ENCODE peak calls at places on chromosomes 7 and 10, in five cellular contexts. One of them, this sample, is unnamed.

GRCh38 chr7:85593355-85593754 is 406.5 kb upstream of the SEMA3D start:
- DNase-seq in tibial nerve: no peak
- DNase-seq in GM23338: no peak
- DNase-seq in breast epithelium: no peak
- DNase-seq in DND-41: no peak
- DNase-seq in this sample: no peak

GRCh38 chr7:157558061-157558460 is 221.3 kb downstream of the DNAJB6 start:
- DNase-seq in tibial nerve: no peak
- DNase-seq in GM23338: no peak
- DNase-seq in breast epithelium: no peak
- DNase-seq in DND-41: no peak
- DNase-seq in this sample: no peak

GRCh38 chr7:13262929-13263530 is 575.6 kb downstream of the ARL4A start:
- DNase-seq in tibial nerve: no peak
- DNase-seq in GM23338: peak
- DNase-seq in breast epithelium: no peak
- DNase-seq in DND-41: no peak
- DNase-seq in this sample: no peak

GRCh38 chr7:516216-516605 is 3.4 kb downstream of the PDGFA start:
- DNase-seq in tibial nerve: no peak
- DNase-seq in GM23338: peak
- DNase-seq in breast epithelium: no peak
- DNase-seq in DND-41: no peak
- DNase-seq in this sample: no peak

GRCh38 chr10:71597821-71598498 is 121.6 kb downstream of the C10orf105 start:
- DNase-seq in tibial nerve: peak
- DNase-seq in GM23338: no peak
- DNase-seq in breast epithelium: no peak
- DNase-seq in DND-41: no peak
- DNase-seq in this sample: peak

GRCh38 chr10:93514496-93514895 is 18.1 kb downstream of the CEP55 start:
- DNase-seq in tibial nerve: no peak
- DNase-seq in GM23338: no peak
- DNase-seq in breast epithelium: no peak
- DNase-seq in DND-41: no peak
- DNase-seq in this sample: no peak

GRCh38 chr10:89889610-89890009 is 188.2 kb downstream of the KIF20B start:
- DNase-seq in tibial nerve: no peak
- DNase-seq in GM23338: no peak
- DNase-seq in breast epithelium: no peak
- DNase-seq in DND-41: no peak
- DNase-seq in this sample: no peak

GRCh38 chr7:114088541-114088940 is 169.7 kb upstream of the PPP1R3A start:
- DNase-seq in tibial nerve: no peak
- DNase-seq in GM23338: no peak
- DNase-seq in breast epithelium: no peak
- DNase-seq in DND-41: no peak
- DNase-seq in this sample: no peak

GRCh38 chr10:107971973-107972372 is 807.5 kb upstream of the SORCS1 start:
- DNase-seq in tibial nerve: no peak
- DNase-seq in GM23338: no peak
- DNase-seq in breast epithelium: no peak
- DNase-seq in DND-41: no peak
- DNase-seq in this sample: no peak

GRCh38 chr10:100725041-100725440 is 20.3 kb upstream of the PAX2 start:
- DNase-seq in tibial nerve: no peak
- DNase-seq in GM23338: peak
- DNase-seq in breast epithelium: no peak
- DNase-seq in DND-41: no peak
- DNase-seq in this sample: no peak

DNA sequence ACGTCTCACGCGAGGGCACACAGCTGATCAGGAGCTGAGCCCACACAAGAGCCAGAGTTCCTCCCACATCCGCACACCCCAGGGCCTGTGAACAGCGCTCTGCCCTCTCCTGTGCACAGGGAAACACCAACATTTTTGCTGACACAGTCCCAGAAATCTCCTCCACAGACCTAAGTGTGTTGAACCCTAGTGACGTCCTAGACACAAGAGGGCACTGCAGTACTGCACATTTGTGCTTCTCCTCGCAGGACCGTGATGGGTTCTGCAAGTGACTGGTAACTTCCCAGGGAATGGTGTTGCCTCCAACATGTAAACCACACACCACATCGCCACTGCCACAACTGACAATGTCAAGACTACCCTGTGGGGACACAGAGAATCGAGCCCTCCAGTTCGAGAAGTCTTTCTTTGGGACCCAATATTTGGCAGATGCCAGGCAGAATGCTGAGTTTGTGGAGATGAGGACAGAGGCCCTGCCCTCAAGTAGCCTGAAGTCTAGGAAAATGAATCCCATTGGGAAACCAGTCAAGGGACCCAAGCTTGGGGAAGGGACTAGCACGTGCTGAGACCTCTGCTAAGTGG is 170.3 kb downstream of the PAXIP1 start:
- DNase-seq in tibial nerve: no peak
- DNase-seq in GM23338: no peak
- DNase-seq in breast epithelium: no peak
- DNase-seq in DND-41: peak
- DNase-seq in this sample: no peak
- TF ChIP-seq CTCF in tibial nerve: no peak
- TF ChIP-seq CTCF in GM23338: no peak
- TF ChIP-seq CTCF in breast epithelium: no peak
- TF ChIP-seq CTCF in DND-41: peak
- TF ChIP-seq CTCF in this sample: no peak

GRCh38 chr7:134435161-134435920 is 23.6 kb downstream of the AKR1B1 start:
- DNase-seq in tibial nerve: no peak
- DNase-seq in GM23338: no peak
- DNase-seq in breast epithelium: no peak
- DNase-seq in DND-41: no peak
- DNase-seq in this sample: no peak
- TF ChIP-seq CTCF in tibial nerve: no peak
- TF ChIP-seq CTCF in GM23338: no peak
- TF ChIP-seq CTCF in breast epithelium: no peak
- TF ChIP-seq CTCF in DND-41: no peak
- TF ChIP-seq CTCF in this sample: no peak

DNA sequence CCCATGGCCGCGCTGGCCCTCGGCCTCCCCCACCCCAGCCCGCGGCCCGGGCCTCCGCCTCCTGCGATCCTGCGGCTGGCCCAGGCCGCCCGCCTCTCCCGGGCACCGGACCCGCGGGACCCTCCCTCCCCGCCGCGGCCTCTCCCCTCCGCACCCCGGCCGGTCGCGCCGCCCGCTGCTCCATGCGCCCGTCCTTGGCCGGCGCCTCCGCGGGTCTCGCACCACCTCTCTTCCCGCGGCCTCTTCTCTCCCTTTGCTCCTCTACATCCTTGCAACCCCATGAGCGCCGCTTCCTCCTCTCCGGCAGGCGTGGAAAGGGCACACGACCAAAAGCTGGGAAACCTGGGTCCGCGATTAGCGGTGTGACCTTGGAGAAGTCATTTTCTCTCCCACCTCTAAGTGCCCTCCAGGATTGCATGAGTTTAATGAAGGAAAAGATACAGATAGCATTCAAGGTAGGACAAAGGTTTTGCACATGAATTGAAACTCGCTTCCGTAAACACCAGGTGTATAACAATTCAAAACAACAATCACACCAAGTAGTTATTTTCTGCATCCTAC is 449 bp upstream of the SRPK2 start:
- DNase-seq in tibial nerve: no peak
- DNase-seq in GM23338: peak
- DNase-seq in breast epithelium: no peak
- DNase-seq in DND-41: peak
- DNase-seq in this sample: peak
- TF ChIP-seq CTCF in tibial nerve: no peak
- TF ChIP-seq CTCF in GM23338: no peak
- TF ChIP-seq CTCF in breast epithelium: no peak
- TF ChIP-seq CTCF in DND-41: no peak
- TF ChIP-seq CTCF in this sample: no peak

GRCh38 chr10:23530079-23530478 is 91.2 kb downstream of the OTUD1 start:
- DNase-seq in tibial nerve: no peak
- DNase-seq in GM23338: no peak
- DNase-seq in breast epithelium: no peak
- DNase-seq in DND-41: no peak
- DNase-seq in this sample: no peak
- TF ChIP-seq CTCF in tibial nerve: no peak
- TF ChIP-seq CTCF in GM23338: no peak
- TF ChIP-seq CTCF in breast epithelium: no peak
- TF ChIP-seq CTCF in DND-41: peak
- TF ChIP-seq CTCF in this sample: no peak

GRCh38 chr10:64598604-64599003 is 1077.4 kb downstream of the REEP3 start:
- DNase-seq in tibial nerve: no peak
- DNase-seq in GM23338: no peak
- DNase-seq in breast epithelium: no peak
- DNase-seq in DND-41: no peak
- DNase-seq in this sample: no peak
- TF ChIP-seq CTCF in tibial nerve: no peak
- TF ChIP-seq CTCF in GM23338: no peak
- TF ChIP-seq CTCF in breast epithelium: no peak
- TF ChIP-seq CTCF in DND-41: no peak
- TF ChIP-seq CTCF in this sample: no peak

GRCh38 chr10:23150610-23151009 is 41.5 kb upstream of the PTF1A start:
- DNase-seq in tibial nerve: no peak
- DNase-seq in GM23338: peak
- DNase-seq in breast epithelium: no peak
- DNase-seq in DND-41: no peak
- DNase-seq in this sample: no peak
- TF ChIP-seq CTCF in tibial nerve: no peak
- TF ChIP-seq CTCF in GM23338: no peak
- TF ChIP-seq CTCF in breast epithelium: no peak
- TF ChIP-seq CTCF in DND-41: no peak
- TF ChIP-seq CTCF in this sample: no peak

DNA sequence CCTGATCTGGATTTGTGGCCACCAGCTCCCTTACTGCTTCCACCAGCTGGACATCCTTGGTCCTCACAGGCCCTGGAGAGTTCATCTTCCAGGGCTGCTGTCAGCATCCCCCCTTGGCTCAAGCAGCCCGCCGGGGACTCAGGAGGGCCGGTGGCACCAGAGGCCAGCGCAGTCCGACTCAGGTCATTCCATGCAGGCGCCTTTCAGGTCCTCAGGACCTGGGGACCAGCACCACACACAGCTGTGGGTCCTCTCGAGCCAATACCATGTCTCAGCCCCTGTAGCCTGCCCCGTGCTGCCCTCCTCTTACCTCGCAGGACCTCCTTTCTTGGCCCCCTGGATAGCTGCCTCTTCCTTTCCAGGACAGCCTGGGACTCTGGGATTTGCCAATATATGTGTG is 145.5 kb downstream of the BMS1 start:
- DNase-seq in tibial nerve: no peak
- DNase-seq in GM23338: no peak
- DNase-seq in breast epithelium: no peak
- DNase-seq in DND-41: no peak
- DNase-seq in this sample: no peak
- TF ChIP-seq CTCF in tibial nerve: no peak
- TF ChIP-seq CTCF in GM23338: no peak
- TF ChIP-seq CTCF in breast epithelium: no peak
- TF ChIP-seq CTCF in DND-41: no peak
- TF ChIP-seq CTCF in this sample: no peak

This sample was measured in activated B cell treated with CpG ODN at 0.5 μM for 24 hours.